ENCODE peak calls at places on chromosomes 4 and X, in nine cellular contexts. D, N, W, P, I, E, C, R and G are unnamed samples.
A peak's percentile ranks its signal among the peaks of the same experiment; 100 is the strongest.

GRCh38 chrX:139213241-139213709 is 317.3 kb upstream of the F9 start:
- DNase-seq in D (no peak), N (no peak), W (no peak), P (no peak), I (no peak), E (no peak), C (no peak), R (no peak), G (no peak)

GRCh38 chr4:3302164-3302785 is 9.5 kb downstream of the RGS12 start:
- DNase-seq in D (peak; percentile 15), N (no peak), W (no peak), P (no peak), I (no peak), E (no peak), C (no peak), R (no peak), G (no peak)

GRCh38 chr4:67575232-67575888 is 16.8 kb downstream of the STAP1 start:
- DNase-seq in D (no peak), N (no peak), W (no peak), P (no peak), I (peak; percentile 41), E (no peak), C (no peak), R (no peak), G (no peak)

GRCh38 chr4:77010841-77011354 is 61.3 kb downstream of the SEPTIN11 start:
- DNase-seq in D (no peak), N (no peak), W (no peak), P (no peak), I (no peak), E (no peak), C (no peak), R (no peak), G (no peak)

GRCh38 chr4:73341454-73341853 is 62.6 kb upstream of the ALB start:
- DNase-seq in D (no peak), N (peak; percentile 67), W (no peak), P (peak; percentile 16), I (peak; percentile 68), E (peak; percentile 18), C (no peak), R (peak; percentile 33), G (no peak)

GRCh38 chr4:156865391-156865790 is 106.2 kb downstream of the PDGFC start:
- DNase-seq in D (no peak), N (no peak), W (no peak), P (no peak), I (no peak), E (no peak), C (no peak), R (no peak), G (no peak)

GRCh38 chr4:174222266-174222872 is 61.1 kb downstream of the FBXO8 start:
- DNase-seq in D (no peak), N (peak; percentile 28), W (no peak), P (no peak), I (no peak), E (no peak), C (no peak), R (peak; percentile 13), G (no peak)

GRCh38 chr4:143616771-143617170 is 83.7 kb downstream of the FREM3 start:
- DNase-seq in D (no peak), N (no peak), W (no peak), P (no peak), I (no peak), E (no peak), C (no peak), R (no peak), G (no peak)

GRCh38 chr4:175412161-175412560 is 399.9 kb downstream of the GPM6A start:
- DNase-seq in D (no peak), N (no peak), W (no peak), P (no peak), I (no peak), E (no peak), C (no peak), R (no peak), G (no peak)

GRCh38 chrX:129876734-129877395 is 29.1 kb upstream of the UTP14A start:
- DNase-seq in D (peak; percentile 2), N (peak; percentile 42), W (no peak), P (no peak), I (no peak), E (no peak), C (no peak), R (peak; percentile 12), G (no peak)

GRCh38 chrX:49958727-49959126 is 36.3 kb downstream of the CLCN5 start:
- DNase-seq in D (no peak), N (no peak), W (no peak), P (no peak), I (no peak), E (no peak), C (no peak), R (no peak), G (no peak)

GRCh38 chr4:94332983-94333590 is 9.5 kb downstream of the HPGDS start:
- DNase-seq in D (no peak), N (peak; percentile 36), W (no peak), P (no peak), I (no peak), E (no peak), C (no peak), R (no peak), G (no peak)

GRCh38 chr4:112517067-112517588 is 1.1 kb upstream of the NEUROG2 start:
- DNase-seq in D (no peak), N (no peak), W (no peak), P (no peak), I (no peak), E (no peak), C (no peak), R (no peak), G (no peak)

GRCh38 chr4:24949970-24950369 is 37.1 kb upstream of the CCDC149 start:
- DNase-seq in D (peak; percentile 42), N (no peak), W (no peak), P (no peak), I (no peak), E (no peak), C (no peak), R (no peak), G (no peak)

DNA sequence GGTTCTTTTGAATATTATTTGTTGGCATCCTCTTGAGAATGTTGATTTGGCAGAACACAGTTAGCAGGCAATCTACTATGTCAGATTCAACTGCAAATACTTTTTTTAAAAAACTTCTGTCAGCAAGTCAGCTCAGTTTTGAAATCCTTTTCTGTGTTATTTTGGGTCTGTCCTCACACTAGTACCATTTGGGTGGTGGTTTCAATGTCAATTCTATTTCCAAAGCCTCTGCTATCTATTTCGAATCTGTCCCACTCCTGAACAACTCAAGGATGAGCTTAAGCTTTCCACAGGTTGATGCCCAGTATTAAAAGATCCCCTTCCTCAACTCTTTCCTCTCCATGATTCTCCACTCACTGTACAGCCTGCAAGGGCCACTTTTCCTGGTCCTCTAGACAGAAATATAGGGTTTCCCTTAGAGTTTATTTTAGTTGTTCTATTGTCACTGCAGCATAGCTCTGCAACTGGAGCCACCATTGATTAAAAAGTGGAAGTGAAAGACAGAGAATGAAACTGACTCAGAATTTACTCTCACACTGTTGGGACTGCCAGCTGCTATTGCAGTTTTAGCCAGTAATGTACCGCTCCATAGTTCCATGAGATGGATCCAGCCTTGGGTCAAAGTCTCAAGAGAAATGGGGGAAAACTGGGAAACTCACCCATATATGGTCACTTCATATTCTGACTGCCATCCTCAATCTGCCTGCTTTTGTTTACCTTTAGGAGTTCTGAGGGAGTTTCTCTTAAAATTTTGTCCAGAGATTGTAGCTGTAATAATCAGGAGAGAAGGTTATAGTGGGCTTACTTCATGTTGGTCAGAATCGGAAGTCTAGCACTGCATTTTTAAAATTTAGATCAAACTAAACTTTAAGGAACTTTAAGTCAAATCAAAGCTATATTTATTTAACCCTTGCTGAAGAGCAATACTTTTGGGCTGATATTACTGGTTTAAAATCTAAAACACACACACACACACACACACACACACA is 14.6 kb downstream of the HDX start:
- DNase-seq in D (no peak), N (no peak), W (no peak), P (no peak), I (no peak), E (no peak), C (no peak), R (no peak), G (no peak)
- H3K27ac ChIP-seq in D (no peak overlapping the region), N (no peak overlapping the region), W (no peak overlapping the region), P (no peak overlapping the region), I (no peak overlapping the region), E (no peak overlapping the region), C (no peak overlapping the region), R (no peak overlapping the region), G (no peak overlapping the region)

GRCh38 chrX:386768-387575 is at the start of gene PPP2R3B:
- DNase-seq in D (peak; percentile 98), N (peak; percentile 99), W (peak; percentile 99), P (peak; percentile 100), I (peak; percentile 99), E (peak; percentile 96), C (peak; percentile 99), R (peak; percentile 91), G (peak; percentile 99)
- TF ChIP-seq POLR2A in D (no peak), N (peak; percentile 74), W (no peak), P (peak; percentile 44), I (peak; percentile 77), E (no peak), C (no peak), R (peak; percentile 35), G (peak; percentile 34)

GRCh38 chr4:186699298-186699697 is 24.4 kb downstream of the FAT1 start:
- DNase-seq in D (no peak), N (no peak), W (no peak), P (no peak), I (peak; percentile 69), E (no peak), C (no peak), R (no peak), G (no peak)
- H3K27ac ChIP-seq in D (no peak overlapping the region), N (no peak overlapping the region), W (no peak overlapping the region), P (no peak overlapping the region), I (no peak overlapping the region), E (no peak overlapping the region), C (no peak overlapping the region), R (peak overlapping the region; percentile 34), G (peak overlapping the region; percentile 18)

GRCh38 chrX:38803609-38804480 is 2.6 kb downstream of the MID1IP1 start:
- DNase-seq in D (peak; percentile 84), N (peak; percentile 92), W (peak; percentile 91), P (peak; percentile 79), I (peak; percentile 92), E (peak; percentile 66), C (peak; percentile 86), R (peak; percentile 77), G (peak; percentile 93)
- TF ChIP-seq POLR2A in D (no peak), N (peak; percentile 84), W (peak; percentile 68), P (peak; percentile 55), I (peak; percentile 97), E (peak; percentile 57), C (no peak), R (no peak), G (peak; percentile 65)

GRCh38 chrX:134546187-134546586 is 86.2 kb downstream of the HPRT1 start:
- DNase-seq in D (no peak), N (no peak), W (no peak), P (no peak), I (no peak), E (no peak), C (no peak), R (no peak), G (no peak)
- H3K27ac ChIP-seq in D (no peak overlapping the region), N (peak overlapping the region; percentile 75), W (no peak overlapping the region), P (peak overlapping the region; percentile 21), I (no peak overlapping the region), E (peak overlapping the region; percentile 29), C (no peak overlapping the region), R (no peak overlapping the region), G (no peak overlapping the region)